ENCODE peak calls at places on chromosomes 7 and 10, in nine cellular contexts. One of them, this sample, is unnamed.

GRCh38 chr7:131629203-131629871 is 72.9 kb upstream of the PODXL start:
- DNase-seq in PC-3: peak; percentile 47
- DNase-seq in neural progenitor cell: no peak
- DNase-seq in NT2/D1: no peak
- DNase-seq in neuronal stem cell: no peak
- DNase-seq in IMR-90: peak; percentile 66
- DNase-seq in astrocyte: peak; percentile 74
- DNase-seq in keratinocyte: no peak
- DNase-seq in GM23248: peak; percentile 87
- DNase-seq in this sample: peak; percentile 48

GRCh38 chr10:79221110-79222051 is 125.9 kb upstream of the PPIF start:
- DNase-seq in PC-3: no peak
- DNase-seq in neural progenitor cell: peak; percentile 85
- DNase-seq in NT2/D1: no peak
- DNase-seq in neuronal stem cell: no peak
- DNase-seq in IMR-90: peak; percentile 95
- DNase-seq in astrocyte: peak; percentile 86
- DNase-seq in keratinocyte: peak; percentile 73
- DNase-seq in GM23248: peak; percentile 91
- DNase-seq in this sample: no peak

GRCh38 chr7:145105561-145105960 is 269.7 kb upstream of the TPK1 start:
- DNase-seq in PC-3: peak; percentile 68
- DNase-seq in neural progenitor cell: no peak
- DNase-seq in NT2/D1: no peak
- DNase-seq in neuronal stem cell: no peak
- DNase-seq in IMR-90: no peak
- DNase-seq in astrocyte: no peak
- DNase-seq in keratinocyte: no peak
- DNase-seq in GM23248: no peak
- DNase-seq in this sample: no peak

GRCh38 chr7:23266918-23267317 is 20.3 kb downstream of the GPNMB start:
- DNase-seq in PC-3: no peak
- DNase-seq in neural progenitor cell: no peak
- DNase-seq in NT2/D1: no peak
- DNase-seq in neuronal stem cell: no peak
- DNase-seq in IMR-90: no peak
- DNase-seq in astrocyte: no peak
- DNase-seq in keratinocyte: no peak
- DNase-seq in GM23248: no peak
- DNase-seq in this sample: no peak

GRCh38 chr7:126228356-126229061 is 1024.2 kb downstream of the GRM8 start:
- DNase-seq in PC-3: no peak
- DNase-seq in neural progenitor cell: peak; percentile 51
- DNase-seq in NT2/D1: peak; percentile 5
- DNase-seq in neuronal stem cell: peak; percentile 6
- DNase-seq in IMR-90: no peak
- DNase-seq in astrocyte: no peak
- DNase-seq in keratinocyte: no peak
- DNase-seq in GM23248: no peak
- DNase-seq in this sample: no peak

GRCh38 chr10:29150010-29150409 is 138.9 kb upstream of the LYZL1 start:
- DNase-seq in PC-3: no peak
- DNase-seq in neural progenitor cell: peak; percentile 20
- DNase-seq in NT2/D1: no peak
- DNase-seq in neuronal stem cell: no peak
- DNase-seq in IMR-90: no peak
- DNase-seq in astrocyte: peak; percentile 31
- DNase-seq in keratinocyte: no peak
- DNase-seq in GM23248: no peak
- DNase-seq in this sample: no peak

GRCh38 chr7:131546126-131546525 is 10.3 kb downstream of the PODXL start:
- DNase-seq in PC-3: no peak
- DNase-seq in neural progenitor cell: no peak
- DNase-seq in NT2/D1: no peak
- DNase-seq in neuronal stem cell: no peak
- DNase-seq in IMR-90: no peak
- DNase-seq in astrocyte: no peak
- DNase-seq in keratinocyte: no peak
- DNase-seq in GM23248: no peak
- DNase-seq in this sample: no peak

GRCh38 chr10:88730864-88731263 is 24.8 kb downstream of the LIPK start:
- DNase-seq in PC-3: no peak
- DNase-seq in neural progenitor cell: no peak
- DNase-seq in NT2/D1: no peak
- DNase-seq in neuronal stem cell: no peak
- DNase-seq in IMR-90: no peak
- DNase-seq in astrocyte: no peak
- DNase-seq in keratinocyte: no peak
- DNase-seq in GM23248: no peak
- DNase-seq in this sample: no peak

GRCh38 chr7:79664884-79665676 is 211.6 kb upstream of the MAGI2 start:
- DNase-seq in PC-3: no peak
- DNase-seq in neural progenitor cell: no peak
- DNase-seq in NT2/D1: no peak
- DNase-seq in neuronal stem cell: no peak
- DNase-seq in IMR-90: no peak
- DNase-seq in astrocyte: no peak
- DNase-seq in keratinocyte: no peak
- DNase-seq in GM23248: no peak
- DNase-seq in this sample: no peak

GRCh38 chr7:16918288-16918895 is 36.6 kb upstream of the AGR3 start:
- DNase-seq in PC-3: peak; percentile 70
- DNase-seq in neural progenitor cell: peak; percentile 52
- DNase-seq in NT2/D1: peak; percentile 48
- DNase-seq in neuronal stem cell: peak; percentile 48
- DNase-seq in IMR-90: peak; percentile 64
- DNase-seq in astrocyte: peak; percentile 14
- DNase-seq in keratinocyte: no peak
- DNase-seq in GM23248: peak; percentile 65
- DNase-seq in this sample: peak; percentile 83

GRCh38 chr7:50655020-50655419 is 89.8 kb upstream of the DDC start:
- DNase-seq in PC-3: no peak
- DNase-seq in neural progenitor cell: no peak
- DNase-seq in NT2/D1: no peak
- DNase-seq in neuronal stem cell: no peak
- DNase-seq in IMR-90: no peak
- DNase-seq in astrocyte: no peak
- DNase-seq in keratinocyte: no peak
- DNase-seq in GM23248: no peak
- DNase-seq in this sample: no peak

DNA sequence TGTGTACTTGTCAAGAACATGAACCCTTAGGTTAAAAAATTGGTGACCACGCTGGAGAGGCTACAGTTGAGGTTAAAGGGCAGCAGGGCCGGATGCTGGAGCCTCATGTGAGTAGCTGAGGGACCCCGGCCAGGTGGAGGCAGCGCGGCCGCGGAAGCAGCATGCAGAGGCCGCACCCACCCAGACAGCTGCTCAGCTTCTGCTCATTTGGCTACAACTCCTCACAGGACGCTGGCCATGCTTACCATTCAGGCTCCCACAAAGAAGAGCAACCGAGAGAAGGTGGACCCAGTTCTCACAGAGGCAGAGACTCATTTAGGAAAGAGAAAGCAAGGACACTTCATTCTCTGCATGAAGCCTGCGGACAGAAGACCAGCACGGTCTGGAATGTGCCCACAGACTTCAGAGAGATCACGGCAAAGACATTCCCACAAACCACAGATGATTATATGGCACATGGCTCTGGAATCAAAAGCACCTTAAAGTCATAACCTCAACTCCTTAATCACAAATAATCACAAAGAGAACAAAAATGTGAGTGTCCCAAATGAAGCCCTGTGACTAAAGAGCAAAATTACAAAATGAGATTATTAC is 94.4 kb downstream of the VOPP1 start:
- DNase-seq in PC-3: no peak
- DNase-seq in neural progenitor cell: no peak
- DNase-seq in NT2/D1: no peak
- DNase-seq in neuronal stem cell: no peak
- DNase-seq in IMR-90: peak; percentile 96
- DNase-seq in astrocyte: peak; percentile 96
- DNase-seq in keratinocyte: no peak
- DNase-seq in GM23248: peak; percentile 93
- DNase-seq in this sample: peak; percentile 71
- H3K4me3 ChIP-seq in PC-3: no peak overlapping the region
- H3K4me3 ChIP-seq in neural progenitor cell: no peak overlapping the region
- H3K4me3 ChIP-seq in NT2/D1: no peak overlapping the region
- H3K4me3 ChIP-seq in neuronal stem cell: no peak overlapping the region
- H3K4me3 ChIP-seq in IMR-90: no peak overlapping the region
- H3K4me3 ChIP-seq in astrocyte: peak overlapping the region; percentile 15
- H3K4me3 ChIP-seq in keratinocyte: no peak overlapping the region
- H3K4me3 ChIP-seq in GM23248: peak overlapping the region; percentile 47
- H3K4me3 ChIP-seq in this sample: peak overlapping the region; percentile 53

GRCh38 chr10:22554481-22555182 is 159.7 kb downstream of the PIP4K2A start:
- DNase-seq in PC-3: no peak
- DNase-seq in neural progenitor cell: peak; percentile 82
- DNase-seq in NT2/D1: no peak
- DNase-seq in neuronal stem cell: peak; percentile 54
- DNase-seq in IMR-90: peak; percentile 87
- DNase-seq in astrocyte: peak; percentile 90
- DNase-seq in keratinocyte: no peak
- DNase-seq in GM23248: peak; percentile 81
- DNase-seq in this sample: no peak

GRCh38 chr10:22556774-22557173 is 157.6 kb downstream of the PIP4K2A start:
- DNase-seq in PC-3: no peak
- DNase-seq in neural progenitor cell: peak; percentile 35
- DNase-seq in NT2/D1: no peak
- DNase-seq in neuronal stem cell: no peak
- DNase-seq in IMR-90: no peak
- DNase-seq in astrocyte: no peak
- DNase-seq in keratinocyte: no peak
- DNase-seq in GM23248: no peak
- DNase-seq in this sample: no peak

GRCh38 chr10:22560391-22561239 is 153.8 kb downstream of the PIP4K2A start:
- DNase-seq in PC-3: no peak
- DNase-seq in neural progenitor cell: peak; percentile 74
- DNase-seq in NT2/D1: no peak
- DNase-seq in neuronal stem cell: peak; percentile 48
- DNase-seq in IMR-90: no peak
- DNase-seq in astrocyte: no peak
- DNase-seq in keratinocyte: no peak
- DNase-seq in GM23248: no peak
- DNase-seq in this sample: no peak

GRCh38 chr10:22553452-22553995 is 160.9 kb downstream of the PIP4K2A start:
- DNase-seq in PC-3: no peak
- DNase-seq in neural progenitor cell: no peak
- DNase-seq in NT2/D1: no peak
- DNase-seq in neuronal stem cell: no peak
- DNase-seq in IMR-90: no peak
- DNase-seq in astrocyte: no peak
- DNase-seq in keratinocyte: no peak
- DNase-seq in GM23248: no peak
- DNase-seq in this sample: no peak

DNA sequence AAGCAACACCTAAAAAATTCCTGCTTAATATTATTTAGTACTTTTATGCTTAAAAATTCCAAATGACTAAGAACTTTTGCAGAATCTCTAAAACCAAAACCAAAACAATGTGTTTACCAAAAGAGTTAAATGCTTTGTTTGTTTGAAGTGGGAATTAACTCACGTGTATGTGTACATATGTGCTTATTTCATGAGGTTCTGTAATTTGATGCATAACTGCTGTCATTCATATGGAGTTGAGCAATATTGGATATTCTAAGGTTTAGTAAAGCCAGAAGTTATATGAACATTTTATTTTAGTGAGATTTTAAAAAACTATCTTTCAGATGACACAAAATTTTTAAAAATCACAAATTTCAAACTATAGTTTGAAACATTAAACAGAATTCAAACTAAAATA is 157.1 kb downstream of the PIP4K2A start:
- DNase-seq in PC-3: no peak
- DNase-seq in neural progenitor cell: no peak
- DNase-seq in NT2/D1: no peak
- DNase-seq in neuronal stem cell: no peak
- DNase-seq in IMR-90: peak; percentile 13
- DNase-seq in astrocyte: no peak
- DNase-seq in keratinocyte: no peak
- DNase-seq in GM23248: no peak
- DNase-seq in this sample: peak; percentile 35
- H3K9ac ChIP-seq in PC-3: no peak overlapping the region
- H3K9ac ChIP-seq in neural progenitor cell: no peak overlapping the region
- H3K9ac ChIP-seq in NT2/D1: no peak overlapping the region
- H3K9ac ChIP-seq in neuronal stem cell: no peak overlapping the region
- H3K9ac ChIP-seq in IMR-90: no peak overlapping the region
- H3K9ac ChIP-seq in astrocyte: no peak overlapping the region
- H3K9ac ChIP-seq in keratinocyte: no peak overlapping the region
- H3K9ac ChIP-seq in GM23248: no peak overlapping the region
- H3K9ac ChIP-seq in this sample: no peak overlapping the region

GRCh38 chr7:150738092-150739044 is 1.1 kb downstream of the GIMAP5 start:
- DNase-seq in PC-3: peak; percentile 80
- DNase-seq in neural progenitor cell: no peak
- DNase-seq in NT2/D1: no peak
- DNase-seq in neuronal stem cell: no peak
- DNase-seq in IMR-90: no peak
- DNase-seq in astrocyte: no peak
- DNase-seq in keratinocyte: peak; percentile 13
- DNase-seq in GM23248: peak; percentile 23
- DNase-seq in this sample: no peak
- H3K4me3 ChIP-seq in PC-3: no peak overlapping the region
- H3K4me3 ChIP-seq in neural progenitor cell: no peak overlapping the region
- H3K4me3 ChIP-seq in NT2/D1: no peak overlapping the region
- H3K4me3 ChIP-seq in neuronal stem cell: no peak overlapping the region
- H3K4me3 ChIP-seq in IMR-90: no peak overlapping the region
- H3K4me3 ChIP-seq in astrocyte: no peak overlapping the region
- H3K4me3 ChIP-seq in keratinocyte: no peak overlapping the region
- H3K4me3 ChIP-seq in GM23248: no peak overlapping the region
- H3K4me3 ChIP-seq in this sample: no peak overlapping the region

GRCh38 chr7:127618775-127619174 is 833 bp upstream of the PAX4 start:
- DNase-seq in PC-3: no peak
- DNase-seq in neural progenitor cell: no peak
- DNase-seq in NT2/D1: no peak
- DNase-seq in neuronal stem cell: no peak
- DNase-seq in IMR-90: no peak
- DNase-seq in astrocyte: no peak
- DNase-seq in keratinocyte: no peak
- DNase-seq in GM23248: no peak
- DNase-seq in this sample: no peak

GRCh38 chr7:127616709-127617108 is 1.2 kb downstream of the PAX4 start:
- DNase-seq in PC-3: no peak
- DNase-seq in neural progenitor cell: no peak
- DNase-seq in NT2/D1: no peak
- DNase-seq in neuronal stem cell: no peak
- DNase-seq in IMR-90: no peak
- DNase-seq in astrocyte: no peak
- DNase-seq in keratinocyte: no peak
- DNase-seq in GM23248: no peak
- DNase-seq in this sample: no peak

GRCh38 chr7:127618042-127618441 is at the start of gene PAX4:
- DNase-seq in PC-3: no peak
- DNase-seq in neural progenitor cell: no peak
- DNase-seq in NT2/D1: no peak
- DNase-seq in neuronal stem cell: no peak
- DNase-seq in IMR-90: no peak
- DNase-seq in astrocyte: no peak
- DNase-seq in keratinocyte: no peak
- DNase-seq in GM23248: no peak
- DNase-seq in this sample: no peak

GRCh38 chr7:127620406-127621233 is 2.7 kb upstream of the PAX4 start:
- DNase-seq in PC-3: no peak
- DNase-seq in neural progenitor cell: peak; percentile 25
- DNase-seq in NT2/D1: no peak
- DNase-seq in neuronal stem cell: no peak
- DNase-seq in IMR-90: no peak
- DNase-seq in astrocyte: no peak
- DNase-seq in keratinocyte: no peak
- DNase-seq in GM23248: no peak
- DNase-seq in this sample: no peak

GRCh38 chr7:127619681-127620405 is 1.9 kb upstream of the PAX4 start:
- DNase-seq in PC-3: no peak
- DNase-seq in neural progenitor cell: peak; percentile 75
- DNase-seq in NT2/D1: no peak
- DNase-seq in neuronal stem cell: no peak
- DNase-seq in IMR-90: no peak
- DNase-seq in astrocyte: no peak
- DNase-seq in keratinocyte: no peak
- DNase-seq in GM23248: peak; percentile 20
- DNase-seq in this sample: no peak
- H3K9ac ChIP-seq in PC-3: no peak overlapping the region
- H3K9ac ChIP-seq in neural progenitor cell: no peak overlapping the region
- H3K9ac ChIP-seq in NT2/D1: no peak overlapping the region
- H3K9ac ChIP-seq in neuronal stem cell: no peak overlapping the region
- H3K9ac ChIP-seq in IMR-90: no peak overlapping the region
- H3K9ac ChIP-seq in astrocyte: no peak overlapping the region
- H3K9ac ChIP-seq in keratinocyte: no peak overlapping the region
- H3K9ac ChIP-seq in GM23248: no peak overlapping the region
- H3K9ac ChIP-seq in this sample: no peak overlapping the region

This sample was measured in adipocyte.